ENCODE peak calls at places on chromosomes 6 and 20, in ten cellular contexts. X, T, R, W, V, K, Y, O, N and C are unnamed samples. For H3K4me1, the result is how much of the 10 kb centered on the place peaks cover.

GRCh38 chr6:33641144-33641543 is 20.0 kb downstream of the ITPR3 start:
- DNase-seq in W (no peak), K (no peak), N (no peak), T (no peak), R (no peak), O (peak), Y (no peak), X (no peak), V (no peak), C (no peak)

GRCh38 chr20:52972965-52973819 is 1.0 kb downstream of the TSHZ2 start:
- DNase-seq in O (peak), W (peak), X (peak), K (peak), Y (peak), V (no peak), T (no peak), R (peak), N (no peak), C (peak)

GRCh38 chr20:431012-431904 is 23.2 kb downstream of the RBCK1 start:
- DNase-seq in R (peak), T (peak), N (peak), Y (peak), O (peak), K (peak), V (no peak), X (peak), W (peak), C (peak)

GRCh38 chr6:54681987-54682386 is 164.6 kb upstream of the FAM83B start:
- DNase-seq in V (no peak), X (no peak), R (no peak), N (no peak), T (peak), W (no peak), K (no peak), O (no peak), Y (no peak), C (no peak)

GRCh38 chr20:16434087-16434664 is 139.1 kb downstream of the KIF16B start:
- DNase-seq in N (peak), R (no peak), O (peak), K (peak), W (peak), X (peak), T (no peak), V (no peak), Y (peak), C (peak)

GRCh38 chr20:12965880-12966270 is 42.9 kb upstream of the SPTLC3 start:
- DNase-seq in R (no peak), W (no peak), Y (no peak), X (no peak), N (no peak), K (no peak), T (no peak), V (no peak), O (no peak), C (no peak)

GRCh38 chr6:75347797-75348610 is 63.4 kb upstream of the TMEM30A start:
- DNase-seq in Y (no peak), X (no peak), T (peak), V (no peak), W (no peak), K (no peak), R (no peak), N (no peak), O (no peak), C (no peak)

GRCh38 chr20:38260025-38260377 is 534 bp downstream of the KIAA1755 start:
- DNase-seq in V (no peak), N (no peak), Y (no peak), O (no peak), X (no peak), R (no peak), T (peak), W (no peak), K (no peak), C (no peak)

GRCh38 chr6:53728570-53729194 is 63.1 kb upstream of the KLHL31 start:
- DNase-seq in W (no peak), O (peak), T (peak), X (no peak), Y (peak), R (no peak), V (no peak), N (peak), K (peak), C (peak)

GRCh38 chr6:158047120-158047518 is 65.5 kb downstream of the SYNJ2 start:
- DNase-seq in T (peak), R (no peak), O (no peak), X (peak), W (peak), N (no peak), K (no peak), V (no peak), Y (no peak), C (no peak)

GRCh38 chr20:37423545-37423944 is 77.6 kb downstream of the SRC start:
- DNase-seq in X (no peak), K (no peak), Y (no peak), V (no peak), O (no peak), T (no peak), W (no peak), N (no peak), R (no peak), C (no peak)

GRCh38 chr20:62356143-62356947 is 10.8 kb downstream of the LAMA5 start:
- DNase-seq in W (no peak), X (peak), R (no peak), K (no peak), Y (peak), V (no peak), N (no peak), T (no peak), O (no peak), C (no peak)

GRCh38 chr6:125794342-125795137 is 3.8 kb downstream of the NCOA7 start:
- DNase-seq in V (no peak), W (no peak), X (no peak), T (no peak), N (no peak), Y (no peak), O (no peak), K (no peak), R (no peak), C (no peak)

GRCh38 chr6:5249451-5250122 is 11.2 kb downstream of the LYRM4 start:
- DNase-seq in O (no peak), R (no peak), X (no peak), V (no peak), W (no peak), N (no peak), T (peak), K (no peak), Y (no peak), C (no peak)

GRCh38 chr6:101393291-101394251 is at the start of gene GRIK2:
- DNase-seq in V (no peak), X (peak), N (peak), W (peak), Y (peak), T (peak), R (no peak), K (peak), O (peak), C (peak)

DNA sequence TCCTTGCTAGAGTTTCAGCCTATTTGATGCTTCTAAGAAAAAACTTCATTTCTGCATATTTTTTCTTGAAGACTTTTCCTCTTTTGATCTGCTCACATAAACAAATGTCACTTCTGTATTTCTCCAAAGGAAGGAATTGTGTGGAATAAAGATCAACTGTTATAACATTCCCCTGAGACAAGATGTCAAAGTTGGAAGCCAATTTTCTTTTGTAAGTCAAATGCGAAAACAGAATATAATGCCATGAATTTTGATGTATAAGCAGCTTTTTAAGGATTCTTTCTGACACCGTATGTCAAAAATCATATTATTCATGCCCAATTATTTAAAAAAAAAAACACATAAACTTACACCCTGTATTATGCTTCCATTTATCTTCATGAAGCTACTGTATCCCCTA is 70.3 kb upstream of the NHSL1 start:
- DNase-seq in O (no peak), V (no peak), K (no peak), X (no peak), W (no peak), N (no peak), T (no peak), Y (no peak), R (no peak), C (no peak)
- H3K4me1 ChIP-seq in O (under half), V (under half), K (under half), X (under half), W (under half), N (under half), T (under half), Y (under half), R (under half), C (under half)

DNA sequence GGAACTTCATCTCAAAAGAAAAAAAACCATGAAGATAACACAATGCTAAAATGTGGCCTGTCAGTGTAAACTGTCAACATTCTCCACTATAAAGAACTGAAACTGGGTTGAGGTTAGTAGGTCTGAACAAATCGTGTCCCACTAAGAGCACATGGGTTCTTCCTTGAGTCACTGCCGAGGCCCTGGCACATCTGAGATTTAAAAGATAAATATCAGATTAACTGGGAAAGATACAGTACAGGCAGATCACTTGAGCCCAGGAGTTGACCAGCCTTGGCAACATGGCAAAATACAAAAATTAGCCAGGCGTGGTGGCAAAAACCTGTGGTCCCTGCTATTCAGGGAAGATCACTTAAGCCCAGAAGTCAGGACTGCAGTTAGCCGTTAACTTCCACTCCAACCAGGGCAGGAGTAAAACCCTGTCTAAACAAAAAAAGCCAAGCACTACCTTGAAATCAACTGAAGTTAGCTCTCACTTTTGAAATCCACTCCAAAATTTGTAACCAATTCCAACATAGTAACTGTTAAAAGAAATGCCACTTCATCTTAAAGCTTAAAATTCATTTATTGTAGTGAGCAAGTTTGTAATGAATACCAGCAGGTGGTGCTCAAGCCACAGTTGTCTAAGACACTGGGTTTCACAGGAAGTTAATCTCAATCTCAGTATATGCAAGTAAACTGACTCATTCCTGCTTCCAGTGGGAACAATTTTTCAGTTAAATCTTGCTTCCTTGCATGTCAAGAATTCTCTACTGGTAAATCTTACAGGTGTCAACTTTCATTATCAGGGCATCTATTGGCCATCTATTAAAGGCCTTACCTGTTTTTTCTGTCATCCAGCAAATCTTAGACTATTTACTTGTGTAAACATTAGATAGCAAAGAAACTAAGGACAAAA is 5.4 kb downstream of the EEF1A1 start:
- DNase-seq in T (peak), O (peak), X (no peak), V (no peak), W (no peak), R (peak), K (peak), N (no peak), Y (no peak), C (peak)
- H3K27ac ChIP-seq in T (peak), O (peak), X (no peak), V (peak), W (peak), R (peak), K (peak), N (peak), Y (no peak), C (peak)

GRCh38 chr20:32611286-32611685 is 26.2 kb upstream of the NOL4L start:
- DNase-seq in Y (no peak), K (no peak), N (no peak), O (no peak), W (no peak), T (no peak), V (no peak), R (no peak), X (no peak), C (peak)
- TF ChIP-seq CTCF in Y (no peak), K (no peak), N (no peak), O (no peak), W (no peak), T (no peak), V (no peak), R (no peak), X (no peak), C (no peak)

GRCh38 chr6:35710241-35710847 is 21.6 kb upstream of the FKBP5 start:
- DNase-seq in N (no peak), K (no peak), X (no peak), T (no peak), Y (no peak), R (no peak), W (no peak), O (no peak), V (no peak), C (no peak)
- H3K4me1 ChIP-seq in N (under half), K (under half), X (under half), T (under half), Y (under half), R (under half), W (under half), O (under half), V (under half), C (under half)

GRCh38 chr20:3277686-3278465 is 38.9 kb upstream of the SLC4A11 start:
- DNase-seq in Y (no peak), K (no peak), N (no peak), W (no peak), X (no peak), T (no peak), O (no peak), V (no peak), R (no peak), C (no peak)

GRCh38 chr20:3275064-3275935 is 36.3 kb upstream of the SLC4A11 start:
- DNase-seq in X (no peak), W (no peak), Y (no peak), V (no peak), K (peak), R (no peak), T (no peak), N (no peak), O (no peak), C (no peak)

GRCh38 chr20:3275966-3276365 is 37.0 kb upstream of the SLC4A11 start:
- DNase-seq in O (no peak), V (no peak), X (no peak), W (no peak), T (no peak), K (no peak), R (no peak), Y (no peak), N (no peak), C (no peak)

GRCh38 chr20:3273371-3273770 is 34.4 kb upstream of the SLC4A11 start:
- DNase-seq in W (no peak), X (no peak), Y (no peak), V (no peak), N (no peak), O (no peak), T (no peak), K (no peak), R (no peak), C (no peak)

DNA sequence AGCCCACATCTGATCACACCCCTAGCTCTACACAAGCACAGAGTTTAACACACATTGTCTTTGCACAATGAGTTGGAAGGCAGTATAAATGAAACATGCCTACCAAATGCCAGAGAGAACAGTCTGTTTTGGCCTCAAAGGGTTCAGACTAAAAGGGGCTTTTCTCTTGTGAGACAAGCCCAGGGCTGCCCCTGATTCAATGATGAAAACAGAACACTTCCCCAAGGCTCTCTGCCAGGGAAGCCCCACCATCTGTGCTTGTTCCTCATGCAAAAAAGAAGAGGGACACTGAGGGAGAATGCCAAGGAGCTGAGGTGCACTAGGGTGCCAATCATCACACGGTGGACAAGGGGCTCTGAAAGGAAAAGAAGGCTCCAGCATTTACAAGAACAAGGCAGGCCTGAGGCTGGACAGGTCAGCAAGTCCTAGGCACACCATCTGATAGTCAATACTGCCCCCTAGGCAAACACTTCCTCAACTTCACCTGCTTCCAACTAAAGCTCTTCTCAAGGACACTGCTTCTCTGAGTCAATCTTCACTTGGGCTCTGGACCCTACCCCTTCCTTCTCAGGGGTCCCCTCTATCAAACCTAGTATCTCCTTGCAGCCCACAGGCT is 37.5 kb upstream of the SLC4A11 start:
- DNase-seq in X (no peak), W (no peak), R (no peak), Y (no peak), T (peak), O (peak), N (peak), K (peak), V (no peak), C (no peak)
- H3K27ac ChIP-seq in X (no peak), W (no peak), R (no peak), Y (no peak), T (no peak), O (no peak), N (no peak), K (no peak), V (no peak), C (no peak)

GRCh38 chr6:37704923-37705238 is 7.2 kb upstream of the MDGA1 start:
- DNase-seq in T (no peak), O (no peak), X (no peak), W (no peak), R (no peak), V (no peak), K (no peak), Y (no peak), N (no peak), C (no peak)

GRCh38 chr6:37702314-37702713 is 4.6 kb upstream of the MDGA1 start:
- DNase-seq in R (no peak), X (no peak), V (no peak), T (no peak), O (no peak), W (no peak), Y (no peak), K (no peak), N (no peak), C (no peak)

GRCh38 chr6:37706749-37707148 is 9.1 kb upstream of the MDGA1 start:
- DNase-seq in X (no peak), N (no peak), R (no peak), W (no peak), Y (no peak), T (no peak), V (no peak), K (no peak), O (no peak), C (no peak)

GRCh38 chr6:37704066-37704465 is 6.4 kb upstream of the MDGA1 start:
- DNase-seq in K (no peak), T (no peak), X (no peak), O (no peak), V (no peak), Y (no peak), N (no peak), W (no peak), R (no peak), C (no peak)

GRCh38 chr6:37705239-37706051 is 7.8 kb upstream of the MDGA1 start:
- DNase-seq in Y (peak), N (peak), V (no peak), O (peak), T (peak), R (peak), X (peak), W (peak), K (peak), C (peak)
- TF ChIP-seq CTCF in Y (peak), N (peak), V (peak), O (peak), T (peak), R (peak), X (peak), W (peak), K (peak), C (peak)

GRCh38 chr6:44234101-44235090 is 11.0 kb downstream of the SLC29A1 start:
- DNase-seq in K (no peak), Y (peak), O (peak), T (peak), V (no peak), N (no peak), R (peak), W (peak), X (peak), C (peak)

GRCh38 chr6:44235269-44235668 is 11.6 kb upstream of the HSP90AB1 start:
- DNase-seq in R (no peak), N (no peak), V (no peak), T (peak), X (no peak), Y (no peak), O (no peak), W (peak), K (no peak), C (no peak)

GRCh38 chr6:44235891-44236516 is 10.9 kb upstream of the HSP90AB1 start:
- DNase-seq in R (no peak), T (no peak), O (no peak), X (no peak), V (no peak), Y (no peak), K (no peak), N (no peak), W (peak), C (no peak)

GRCh38 chr6:44232676-44233559 is 9.5 kb downstream of the SLC29A1 start:
- DNase-seq in K (no peak), X (peak), Y (peak), W (peak), V (no peak), R (no peak), T (no peak), O (no peak), N (no peak), C (no peak)

DNA sequence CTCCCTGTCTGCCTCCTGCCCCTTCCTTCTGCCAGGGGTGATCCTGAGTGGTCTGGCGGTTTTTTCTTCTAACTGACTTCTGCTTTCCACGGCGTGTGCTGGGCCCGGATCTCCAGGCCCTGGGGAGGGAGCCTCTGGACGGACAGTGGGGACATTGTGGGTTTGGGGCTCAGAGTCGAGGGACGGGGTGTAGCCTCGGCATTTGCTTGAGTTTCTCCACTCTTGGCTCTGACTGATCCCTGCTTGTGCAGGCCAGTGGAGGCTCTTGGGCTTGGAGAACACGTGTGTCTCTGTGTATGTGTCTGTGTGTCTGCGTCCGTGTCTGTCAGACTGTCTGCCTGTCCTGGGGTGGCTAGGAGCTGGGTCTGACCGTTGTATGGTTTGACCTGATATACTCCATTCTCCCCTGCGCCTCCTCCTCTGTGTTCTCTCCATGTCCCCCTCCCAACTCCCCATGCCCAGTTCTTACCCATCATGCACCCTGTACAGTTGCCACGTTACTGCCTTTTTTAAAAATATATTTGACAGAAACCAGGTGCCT is 10.2 kb downstream of the SLC29A1 start:
- DNase-seq in Y (no peak), O (no peak), R (no peak), W (peak), V (no peak), N (no peak), X (peak), T (no peak), K (no peak), C (no peak)
- H3K4me1 ChIP-seq in Y (half or more), O (under half), R (under half), W (under half), V (under half), N (under half), X (half or more), T (under half), K (under half), C (under half)